ENCODE peak calls at places on chromosomes 16 and 17, in ten cellular contexts. Q, D, L, Z, S, P, C, U, V and R are unnamed samples.

GRCh38 chr16:28175715-28176114 is 36.0 kb downstream of the XPO6 start:
- DNase-seq in Q (no peak), D (no peak), L (no peak), Z (no peak), S (no peak), P (no peak), C (no peak), U (no peak), V (no peak), R (no peak)

GRCh38 chr17:56908061-56908542 is 5.7 kb downstream of the TRIM25 start:
- DNase-seq in Q (peak), D (peak), L (no peak), Z (peak), S (peak), P (peak), C (no peak), U (peak), V (peak), R (no peak)

GRCh38 chr17:41510251-41511065 is 5.0 kb upstream of the KRT13 start:
- DNase-seq in Q (no peak), D (no peak), L (no peak), Z (no peak), S (no peak), P (no peak), C (no peak), U (no peak), V (no peak), R (no peak)

GRCh38 chr16:13012591-13012990 is 111.2 kb downstream of the SHISA9 start:
- DNase-seq in Q (no peak), D (no peak), L (no peak), Z (no peak), S (no peak), P (no peak), C (no peak), U (no peak), V (no peak), R (no peak)

GRCh38 chr16:30768583-30769181 is 6.6 kb downstream of the RNF40 start:
- DNase-seq in Q (peak), D (no peak), L (no peak), Z (no peak), S (no peak), P (peak), C (no peak), U (no peak), V (no peak), R (no peak)

GRCh38 chr17:34386925-34387550 is 24.0 kb upstream of the CCL1 start:
- DNase-seq in Q (peak), D (peak), L (no peak), Z (no peak), S (no peak), P (no peak), C (no peak), U (no peak), V (peak), R (no peak)

GRCh38 chr17:82297804-82298537 is 19.4 kb downstream of the CD7 start:
- DNase-seq in Q (peak), D (peak), L (no peak), Z (peak), S (peak), P (peak), C (peak), U (peak), V (peak), R (peak)

GRCh38 chr17:81572499-81573030 is 20.4 kb upstream of the FAAP100 start:
- DNase-seq in Q (no peak), D (no peak), L (no peak), Z (no peak), S (no peak), P (no peak), C (no peak), U (no peak), V (no peak), R (no peak)

GRCh38 chr16:62014534-62014933 is 21.7 kb downstream of the CDH8 start:
- DNase-seq in Q (no peak), D (no peak), L (no peak), Z (no peak), S (no peak), P (no peak), C (no peak), U (no peak), V (no peak), R (no peak)

GRCh38 chr17:64741924-64742670 is 80.0 kb upstream of the SMURF2 start:
- DNase-seq in Q (no peak), D (no peak), L (no peak), Z (no peak), S (no peak), P (no peak), C (peak), U (no peak), V (no peak), R (peak)

GRCh38 chr16:86594712-86595111 is 16.4 kb downstream of the FOXL1 start:
- DNase-seq in Q (no peak), D (no peak), L (no peak), Z (no peak), S (no peak), P (no peak), C (no peak), U (no peak), V (no peak), R (no peak)

GRCh38 chr17:41505836-41506767 is 690 bp upstream of the KRT13 start:
- DNase-seq in Q (no peak), D (peak), L (no peak), Z (no peak), S (no peak), P (no peak), C (no peak), U (no peak), V (peak), R (no peak)

GRCh38 chr17:4498461-4499397 is at the start of gene SPNS2:
- DNase-seq in Q (peak), D (peak), L (peak), Z (peak), S (peak), P (peak), C (no peak), U (peak), V (peak), R (peak)

GRCh38 chr16:978403-978802 is 3.2 kb upstream of the SOX8 start:
- DNase-seq in Q (no peak), D (no peak), L (no peak), Z (no peak), S (no peak), P (no peak), C (no peak), U (no peak), V (no peak), R (no peak)

GRCh38 chr16:19265531-19265930 is 20.0 kb upstream of the CLEC19A start:
- DNase-seq in Q (no peak), D (no peak), L (no peak), Z (no peak), S (no peak), P (no peak), C (no peak), U (no peak), V (no peak), R (no peak)

GRCh38 chr17:41519501-41520224 is 973 bp upstream of the KRT15 start:
- DNase-seq in Q (no peak), D (no peak), L (no peak), Z (peak), S (peak), P (no peak), C (no peak), U (no peak), V (no peak), R (no peak)

GRCh38 chr17:79395545-79395944 is 215.3 kb downstream of the RBFOX3 start:
- DNase-seq in Q (no peak), D (no peak), L (no peak), Z (no peak), S (no peak), P (no peak), C (no peak), U (no peak), V (no peak), R (no peak)

GRCh38 chr17:39730095-39730921 is at the start of gene MIEN1:
- DNase-seq in Q (peak), D (peak), L (peak), Z (peak), S (peak), P (peak), C (peak), U (peak), V (peak), R (peak)

GRCh38 chr17:45160505-45161287 is 979 bp upstream of the HEXIM2 start:
- DNase-seq in Q (peak), D (peak), L (peak), Z (peak), S (peak), P (peak), C (no peak), U (no peak), V (peak), R (peak)

GRCh38 chr17:82931696-82932060 is 91.9 kb upstream of the ZNF750 start:
- DNase-seq in Q (no peak), D (no peak), L (no peak), Z (no peak), S (peak), P (peak), C (peak), U (no peak), V (no peak), R (peak)

GRCh38 chr17:9612016-9612415 is 33.3 kb upstream of the USP43 start:
- DNase-seq in Q (no peak), D (no peak), L (no peak), Z (no peak), S (no peak), P (no peak), C (no peak), U (no peak), V (no peak), R (no peak)

GRCh38 chr17:17767096-17767470 is 69.7 kb downstream of the SREBF1 start:
- DNase-seq in Q (no peak), D (no peak), L (no peak), Z (no peak), S (no peak), P (no peak), C (no peak), U (no peak), V (no peak), R (no peak)

GRCh38 chr16:70753228-70753627 is 47.7 kb downstream of the VAC14 start:
- DNase-seq in Q (peak), D (no peak), L (no peak), Z (no peak), S (no peak), P (no peak), C (no peak), U (no peak), V (no peak), R (no peak)

GRCh38 chr17:66898536-66898935 is 63.6 kb downstream of the CACNG5 start:
- DNase-seq in Q (no peak), D (no peak), L (no peak), Z (no peak), S (no peak), P (no peak), C (no peak), U (no peak), V (no peak), R (no peak)

GRCh38 chr17:28746611-28747045 is 2.8 kb downstream of the TRAF4 start:
- DNase-seq in Q (peak), D (no peak), L (no peak), Z (peak), S (peak), P (peak), C (no peak), U (no peak), V (no peak), R (no peak)

GRCh38 chr16:4233431-4233830 is 8.4 kb downstream of the SRL start:
- DNase-seq in Q (no peak), D (no peak), L (no peak), Z (no peak), S (no peak), P (no peak), C (no peak), U (no peak), V (no peak), R (no peak)

GRCh38 chr17:75827291-75828050 is 16.7 kb downstream of the UNC13D start:
- DNase-seq in Q (peak), D (no peak), L (peak), Z (peak), S (peak), P (no peak), C (peak), U (peak), V (peak), R (peak)

GRCh38 chr17:38898812-38899348 is 26.5 kb upstream of the LASP1NB start:
- DNase-seq in Q (peak), D (peak), L (no peak), Z (peak), S (peak), P (peak), C (no peak), U (peak), V (peak), R (no peak)

GRCh38 chr17:2929881-2930533 is 133.4 kb downstream of the OR1D5 start:
- DNase-seq in Q (no peak), D (no peak), L (peak), Z (peak), S (peak), P (no peak), C (no peak), U (peak), V (peak), R (peak)

DNA sequence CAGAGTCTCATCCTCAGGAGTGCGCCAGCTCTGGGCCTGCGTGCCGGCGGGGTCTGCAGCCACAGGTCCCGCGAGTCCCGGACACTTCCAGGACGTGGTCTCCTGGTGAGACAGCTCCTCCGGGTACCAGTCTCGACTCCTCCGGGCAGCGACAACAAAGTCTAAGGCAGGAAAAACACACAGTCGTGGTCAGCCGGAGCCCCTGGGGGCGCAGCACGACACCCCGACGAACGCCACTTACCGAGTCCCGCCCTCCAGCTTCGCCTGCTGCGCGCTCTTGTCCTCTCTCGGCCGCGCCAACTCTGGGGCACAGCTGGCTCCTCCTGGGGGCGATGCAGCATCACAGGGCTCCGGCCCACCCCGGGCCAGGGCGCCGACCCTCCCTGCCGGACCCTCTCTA is 13.4 kb downstream of the MIS12 start:
- DNase-seq in Q (no peak), D (no peak), L (peak), Z (no peak), S (no peak), P (no peak), C (no peak), U (peak), V (no peak), R (no peak)
- TF ChIP-seq CTCF in Q (no peak), D (no peak), L (no peak), Z (no peak), S (no peak), P (no peak), C (no peak), U (no peak), V (no peak), R (no peak)

GRCh38 chr16:57994778-57995177 is 5.7 kb downstream of the ZNF319 start:
- DNase-seq in Q (peak), D (peak), L (peak), Z (no peak), S (peak), P (peak), C (no peak), U (peak), V (peak), R (peak)
- TF ChIP-seq CTCF in Q (no peak), D (peak), L (no peak), Z (peak), S (peak), P (peak), C (no peak), U (peak), V (peak), R (peak)

GRCh38 chr16:66717112-66717675 is 20.7 kb upstream of the CMTM4 start:
- DNase-seq in Q (no peak), D (peak), L (peak), Z (peak), S (peak), P (no peak), C (no peak), U (peak), V (peak), R (peak)
- TF ChIP-seq CTCF in Q (peak), D (peak), L (peak), Z (peak), S (peak), P (peak), C (peak), U (no peak), V (peak), R (peak)

GRCh38 chr16:72935896-72936295 is 112.0 kb downstream of the ZFHX3 start:
- DNase-seq in Q (no peak), D (no peak), L (no peak), Z (peak), S (no peak), P (no peak), C (no peak), U (no peak), V (no peak), R (no peak)

GRCh38 chr16:72937916-72938315 is 110.0 kb downstream of the ZFHX3 start:
- DNase-seq in Q (peak), D (no peak), L (no peak), Z (peak), S (no peak), P (no peak), C (no peak), U (no peak), V (no peak), R (no peak)

GRCh38 chr16:72938426-72939164 is 109.3 kb downstream of the ZFHX3 start:
- DNase-seq in Q (peak), D (no peak), L (no peak), Z (peak), S (peak), P (no peak), C (peak), U (no peak), V (no peak), R (peak)

GRCh38 chr16:72936408-72936807 is 111.5 kb downstream of the ZFHX3 start:
- DNase-seq in Q (no peak), D (no peak), L (no peak), Z (no peak), S (no peak), P (no peak), C (no peak), U (no peak), V (no peak), R (no peak)

DNA sequence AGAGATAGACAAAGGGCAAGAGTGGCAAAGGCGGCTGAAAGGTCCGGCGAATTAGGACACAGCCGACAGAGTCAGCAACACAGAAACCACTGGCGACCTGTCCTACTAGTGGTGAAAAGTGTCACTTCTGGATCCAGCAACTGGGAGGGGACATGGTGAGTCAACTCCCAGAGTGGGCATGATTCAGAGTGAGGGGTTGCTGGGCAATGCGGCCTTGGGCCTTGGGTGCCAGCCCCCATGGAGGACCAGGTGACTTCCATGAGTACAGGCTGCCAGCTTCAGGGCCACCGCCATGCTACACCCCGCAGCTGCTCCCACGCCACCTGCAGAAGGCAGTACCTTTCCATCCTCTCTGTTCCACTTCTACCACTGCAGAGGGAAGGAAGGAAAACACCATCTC is 110.6 kb downstream of the ZFHX3 start:
- DNase-seq in Q (peak), D (no peak), L (no peak), Z (peak), S (peak), P (no peak), C (no peak), U (no peak), V (no peak), R (no peak)
- TF ChIP-seq CTCF in Q (no peak), D (no peak), L (no peak), Z (no peak), S (peak), P (no peak), C (no peak), U (no peak), V (no peak), R (no peak)